ENCODE peak calls at places on chromosomes 13 and 19, in four cellular contexts. P is fibroblast of lung, R is thoracic aorta, K is ovary. V is an unnamed sample.

GRCh38 chr13:30148171-30148754 is 159.1 kb downstream of the KATNAL1 start:
- DNase-seq in P (no peak), R (no peak), K (no peak), V (no peak)

GRCh38 chr13:103731959-103732358 is 665.7 kb upstream of the SLC10A2 start:
- DNase-seq in P (no peak), R (no peak), K (no peak), V (no peak)

GRCh38 chr13:47594833-47595232 is 406.2 kb downstream of the SUCLA2 start:
- DNase-seq in P (peak; percentile 7), R (no peak), K (no peak), V (no peak)

GRCh38 chr13:76992548-76993001 is 694 bp downstream of the CLN5 start:
- DNase-seq in P (peak; percentile 32), R (no peak), K (peak; percentile 25), V (peak; percentile 33)

GRCh38 chr19:56504581-56504980 is 3.1 kb upstream of the ZNF471 start:
- DNase-seq in P (peak; percentile 9), R (no peak), K (no peak), V (no peak)

GRCh38 chr19:42122691-42123607 is 9.3 kb downstream of the POU2F2 start:
- DNase-seq in P (no peak), R (no peak), K (no peak), V (no peak)

GRCh38 chr13:41694902-41695301 is 237.6 kb downstream of the RGCC start:
- DNase-seq in P (peak; percentile 98), R (peak; percentile 34), K (peak; percentile 68), V (peak; percentile 50)

GRCh38 chr13:99506632-99507031 is 5.4 kb downstream of the TM9SF2 start:
- DNase-seq in P (no peak), R (no peak), K (no peak), V (no peak)

GRCh38 chr19:6260912-6261636 is 18.7 kb downstream of the MLLT1 start:
- DNase-seq in P (no peak), R (no peak), K (no peak), V (no peak)

GRCh38 chr19:5943623-5944022 is 29.6 kb downstream of the CAPS start:
- DNase-seq in P (peak; percentile 65), R (no peak), K (no peak), V (no peak)

GRCh38 chr19:18093439-18094161 is 4.0 kb upstream of the MAST3 start:
- DNase-seq in P (peak; percentile 28), R (no peak), K (no peak), V (peak; percentile 33)

GRCh38 chr19:18086590-18087138 is at the start of gene IL12RB1:
- DNase-seq in P (no peak), R (no peak), K (no peak), V (no peak)

GRCh38 chr19:18089726-18090125 is 3.0 kb upstream of the IL12RB1 start:
- DNase-seq in P (no peak), R (no peak), K (no peak), V (no peak)

GRCh38 chr19:18091217-18091608 is 4.5 kb upstream of the IL12RB1 start:
- DNase-seq in P (no peak), R (no peak), K (no peak), V (no peak)

GRCh38 chr19:18090545-18091216 is 3.9 kb upstream of the IL12RB1 start:
- DNase-seq in P (no peak), R (no peak), K (no peak), V (no peak)
- H3K4me1 ChIP-seq in P (no peaks in the 10 kb centered on the region), R (peaks cover 42% of the 10 kb centered on the region), K (no peaks in the 10 kb centered on the region), V (no peaks in the 10 kb centered on the region)

DNA sequence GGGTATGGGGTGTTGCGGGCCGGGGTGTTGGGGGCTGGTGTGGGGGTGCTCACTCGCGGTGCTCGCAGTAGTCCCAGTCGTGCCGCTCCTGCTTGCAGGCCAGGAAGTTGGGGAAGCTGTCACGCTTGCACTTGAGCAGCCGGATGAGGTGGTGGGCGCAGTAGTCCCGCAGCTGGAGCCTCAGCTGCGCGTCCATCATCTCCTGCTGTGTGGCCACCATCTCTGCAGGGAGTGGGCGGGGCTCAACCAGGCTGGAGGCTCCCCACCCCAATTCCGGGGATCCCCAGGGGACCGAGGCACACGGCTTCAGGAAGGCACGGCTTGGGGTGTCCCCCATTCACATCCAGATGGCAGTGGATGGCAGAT is 5.2 kb downstream of the NDUFB7 start:
- DNase-seq in P (no peak), R (no peak), K (no peak), V (no peak)
- H3K4me3 ChIP-seq in P (no peak overlapping the region), R (no peak overlapping the region), K (no peak overlapping the region), V (no peak overlapping the region)

DNA sequence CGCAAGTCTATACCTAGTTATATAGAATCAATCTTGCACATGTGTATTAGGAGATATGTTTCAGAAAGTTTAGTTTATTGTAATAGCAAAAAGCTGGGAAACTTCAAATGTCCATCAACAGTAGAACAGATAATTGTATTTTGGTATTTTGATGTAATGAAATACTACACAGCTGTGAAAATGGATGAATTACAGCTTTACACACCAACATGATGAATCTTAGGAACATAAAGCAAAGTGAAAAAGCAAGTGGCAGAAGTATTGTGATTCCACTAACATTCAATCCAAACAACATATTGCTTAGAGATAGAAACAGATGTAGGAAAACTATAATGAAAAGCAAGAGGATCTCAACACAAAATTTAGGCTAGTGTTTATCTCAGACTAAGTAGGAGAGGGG is 72.5 kb downstream of the RUBCNL start:
- DNase-seq in P (no peak), R (no peak), K (no peak), V (no peak)
- H3K4me1 ChIP-seq in P (no peaks in the 10 kb centered on the region), R (no peaks in the 10 kb centered on the region), K (no peaks in the 10 kb centered on the region), V (no peaks in the 10 kb centered on the region)

GRCh38 chr19:11673608-11674041 is 65.1 kb downstream of the ZNF823 start:
- DNase-seq in P (peak; percentile 73), R (no peak), K (peak; percentile 76), V (peak; percentile 74)
- H3K4me3 ChIP-seq in P (peak overlapping the region; percentile 55), R (peak overlapping the region; percentile 70), K (peak overlapping the region; percentile 32), V (peak overlapping the region; percentile 28)

GRCh38 chr19:33391631-33392249 is 18.2 kb downstream of the CEBPG start:
- DNase-seq in P (no peak), R (no peak), K (peak; percentile 5), V (no peak)

GRCh38 chr19:33394006-33394722 is 20.7 kb downstream of the CEBPG start:
- DNase-seq in P (peak; percentile 82), R (no peak), K (no peak), V (no peak)

GRCh38 chr19:33390908-33391630 is 17.6 kb downstream of the CEBPG start:
- DNase-seq in P (no peak), R (no peak), K (peak; percentile 11), V (peak; percentile 14)

GRCh38 chr19:33393286-33394005 is 19.9 kb downstream of the CEBPG start:
- DNase-seq in P (no peak), R (no peak), K (peak; percentile 6), V (peak; percentile 10)

GRCh38 chr19:33392341-33393285 is 19.1 kb downstream of the CEBPG start:
- DNase-seq in P (no peak), R (no peak), K (peak; percentile 47), V (peak; percentile 76)
- H3K4me1 ChIP-seq in P (peaks cover 20% of the 10 kb centered on the region), R (peaks cover 66% of the 10 kb centered on the region), K (peaks cover 12% of the 10 kb centered on the region), V (peaks cover 57% of the 10 kb centered on the region)